ENCODE peak calls at places on chromosomes 1 and 21, in six cellular contexts. F, D, H, A, G and K are unnamed samples.

GRCh38 chr1:92310185-92310597 is 11.3 kb downstream of the RPAP2 start:
- DNase-seq in F (peak), D (no peak), H (peak), A (no peak), G (peak), K (peak)

GRCh38 chr1:80656628-80657019 is 1144.1 kb upstream of the ADGRL2 start:
- DNase-seq in F (peak), D (no peak), H (peak), A (peak), G (no peak), K (peak)

GRCh38 chr1:10507111-10507879 is 32.5 kb downstream of the PEX14 start:
- DNase-seq in F (peak), D (peak), H (peak), A (peak), G (peak), K (peak)

GRCh38 chr1:6868371-6869001 is 83.2 kb downstream of the CAMTA1 start:
- DNase-seq in F (peak), D (no peak), H (no peak), A (no peak), G (peak), K (no peak)

GRCh38 chr1:91736999-91737615 is 148.8 kb downstream of the TGFBR3 start:
- DNase-seq in F (peak), D (peak), H (peak), A (peak), G (peak), K (peak)

GRCh38 chr1:54356680-54357147 is 49.5 kb downstream of the SSBP3 start:
- DNase-seq in F (no peak), D (no peak), H (no peak), A (no peak), G (no peak), K (no peak)

GRCh38 chr1:202058001-202058908 is 47.9 kb downstream of the ELF3 start:
- DNase-seq in F (peak), D (no peak), H (peak), A (peak), G (peak), K (peak)

GRCh38 chr1:13701274-13701650 is 1.3 kb downstream of the PRDM2 start:
- DNase-seq in F (peak), D (no peak), H (no peak), A (no peak), G (no peak), K (no peak)

GRCh38 chr1:207240325-207241095 is 81.0 kb upstream of the CD55 start:
- DNase-seq in F (peak), D (no peak), H (peak), A (peak), G (peak), K (peak)

GRCh38 chr1:15178571-15179484 is 25.3 kb downstream of the TMEM51 start:
- DNase-seq in F (peak), D (no peak), H (peak), A (peak), G (peak), K (peak)

GRCh38 chr1:245121523-245121922 is 33.3 kb upstream of the KIF26B start:
- DNase-seq in F (no peak), D (no peak), H (no peak), A (no peak), G (no peak), K (no peak)

GRCh38 chr1:92315766-92316413 is 17.0 kb downstream of the RPAP2 start:
- DNase-seq in F (no peak), D (peak), H (no peak), A (no peak), G (no peak), K (no peak)

GRCh38 chr1:12480748-12481362 is 137.2 kb downstream of the DHRS3 start:
- DNase-seq in F (peak), D (peak), H (peak), A (peak), G (peak), K (peak)

GRCh38 chr1:107530543-107530942 is 389.7 kb downstream of the NTNG1 start:
- DNase-seq in F (no peak), D (peak), H (no peak), A (peak), G (peak), K (peak)

GRCh38 chr1:105664495-105664894 is 1392.0 kb upstream of the PRMT6 start:
- DNase-seq in F (peak), D (no peak), H (no peak), A (no peak), G (no peak), K (no peak)

GRCh38 chr1:109624215-109625010 is 4.8 kb downstream of the AMPD2 start:
- DNase-seq in F (no peak), D (no peak), H (no peak), A (no peak), G (no peak), K (no peak)

GRCh38 chr1:46204406-46204742 is 1.2 kb downstream of the LURAP1 start:
- DNase-seq in F (no peak), D (no peak), H (no peak), A (no peak), G (no peak), K (no peak)

GRCh38 chr1:45563843-45564242 is 13.2 kb downstream of the AKR1A1 start:
- DNase-seq in F (no peak), D (no peak), H (no peak), A (no peak), G (no peak), K (no peak)

GRCh38 chr1:85463666-85464496 is 1.1 kb downstream of the DDAH1 start:
- DNase-seq in F (no peak), D (no peak), H (no peak), A (peak), G (no peak), K (no peak)

GRCh38 chr21:32779983-32780382 is 8.4 kb upstream of the PAXBP1 start:
- DNase-seq in F (no peak), D (no peak), H (no peak), A (no peak), G (no peak), K (no peak)

GRCh38 chr1:219555031-219555667 is 57.8 kb downstream of the ZC3H11B start:
- DNase-seq in F (peak), D (no peak), H (peak), A (peak), G (peak), K (peak)

GRCh38 chr1:113615425-113615824 is 143.9 kb downstream of the PHTF1 start:
- DNase-seq in F (peak), D (no peak), H (peak), A (peak), G (peak), K (peak)

GRCh38 chr1:116203936-116204335 is 92.7 kb downstream of the MAB21L3 start:
- DNase-seq in F (peak), D (no peak), H (no peak), A (no peak), G (no peak), K (no peak)

GRCh38 chr1:46582972-46583371 is 21.1 kb downstream of the MKNK1 start:
- DNase-seq in F (no peak), D (peak), H (no peak), A (no peak), G (no peak), K (no peak)

GRCh38 chr1:150420560-150421265 is 56.8 kb downstream of the RPRD2 start:
- DNase-seq in F (peak), D (no peak), H (peak), A (peak), G (no peak), K (no peak)

GRCh38 chr1:118504867-118505266 is 319.8 kb upstream of the SPAG17 start:
- DNase-seq in F (no peak), D (no peak), H (no peak), A (no peak), G (no peak), K (no peak)

GRCh38 chr1:204986181-204986580 is 56.8 kb upstream of the CNTN2 start:
- DNase-seq in F (no peak), D (no peak), H (no peak), A (no peak), G (no peak), K (no peak)

GRCh38 chr1:86913399-86913895 is 479 bp downstream of the SELENOF start:
- DNase-seq in F (peak), D (peak), H (peak), A (no peak), G (peak), K (peak)

GRCh38 chr1:4175566-4176405 is 275.7 kb upstream of the C1orf174 start:
- DNase-seq in F (no peak), D (no peak), H (no peak), A (no peak), G (no peak), K (no peak)

GRCh38 chr1:235434001-235434400 is 66.8 kb downstream of the TBCE start:
- DNase-seq in F (no peak), D (no peak), H (no peak), A (no peak), G (no peak), K (no peak)
- TF ChIP-seq CTCF in F (no peak), D (no peak), H (no peak), A (no peak), G (no peak), K (no peak)

GRCh38 chr1:110916669-110917306 is 43.8 kb downstream of the CD53 start:
- DNase-seq in F (peak), D (no peak), H (peak), A (peak), G (peak), K (peak)
- H3K4me3 ChIP-seq in F (no peak), D (no peak), H (peak), A (no peak), G (no peak), K (no peak)

GRCh38 chr1:152348447-152348846 is 11.4 kb downstream of the FLG2 start:
- DNase-seq in F (peak), D (no peak), H (no peak), A (no peak), G (no peak), K (peak)
- TF ChIP-seq CTCF in F (peak), D (no peak), H (no peak), A (no peak), G (peak), K (peak)

GRCh38 chr1:37763791-37764741 is 854 bp downstream of the EPHA10 start:
- DNase-seq in F (peak), D (no peak), H (peak), A (peak), G (peak), K (peak)
- H3K4me3 ChIP-seq in F (no peak), D (no peak), H (no peak), A (no peak), G (no peak), K (no peak)

GRCh38 chr1:18217398-18218043 is 109.9 kb downstream of the IGSF21 start:
- DNase-seq in F (peak), D (peak), H (peak), A (no peak), G (no peak), K (peak)
- TF ChIP-seq CTCF in F (peak), D (peak), H (no peak), A (no peak), G (peak), K (peak)